ENCODE peak calls at places on chromosomes 7 and 10, in nine cellular contexts. U is fibroblast of pulmonary artery, X is AG10803, F is upper lobe of right lung, Q is heart left ventricle, B is body of pancreas, L is fibroblast of mammary gland, V is cardiac fibroblast, H is choroid plexus epithelial cell. E is an unnamed sample.

GRCh38 chr10:98240524-98240923 is 27.5 kb downstream of the LOXL4 start:
- DNase-seq in F (no peak), L (no peak), Q (no peak), H (no peak), X (no peak), B (no peak), U (no peak), V (no peak), E (no peak)

GRCh38 chr10:109773818-109774440 is 149.4 kb downstream of the XPNPEP1 start:
- DNase-seq in H (peak), X (peak), Q (no peak), V (peak), U (peak), F (no peak), L (peak), B (no peak), E (peak)

GRCh38 chr10:99346247-99346646 is 17.1 kb downstream of the CNNM1 start:
- DNase-seq in Q (no peak), H (peak), F (no peak), B (no peak), U (peak), L (peak), X (peak), V (peak), E (peak)

GRCh38 chr7:148901178-148901577 is 17.1 kb upstream of the EZH2 start:
- DNase-seq in V (no peak), U (no peak), F (no peak), H (no peak), X (no peak), B (no peak), L (no peak), Q (no peak), E (no peak)

GRCh38 chr10:117264776-117265175 is 23.9 kb downstream of the SLC18A2 start:
- DNase-seq in U (no peak), F (no peak), H (no peak), X (no peak), B (peak), L (no peak), V (no peak), Q (no peak), E (no peak)

GRCh38 chr10:53361281-53361680 is 588.7 kb upstream of the MBL2 start:
- DNase-seq in F (no peak), X (no peak), Q (no peak), H (no peak), V (no peak), U (no peak), L (no peak), B (no peak), E (no peak)

GRCh38 chr10:96721207-96721572 is 876 bp upstream of the PIK3AP1 start:
- DNase-seq in V (no peak), H (no peak), U (no peak), Q (no peak), B (no peak), X (no peak), L (no peak), F (no peak), E (no peak)

GRCh38 chr7:103343758-103344452 is 662 bp downstream of the DNAJC2 start:
- DNase-seq in X (peak), V (peak), H (peak), B (peak), L (peak), Q (no peak), F (no peak), U (peak), E (peak)

GRCh38 chr10:32981760-32982159 is 23.7 kb upstream of the ITGB1 start:
- DNase-seq in F (no peak), X (peak), L (peak), H (peak), V (peak), Q (peak), U (peak), B (peak), E (peak)

GRCh38 chr10:70965566-70965965 is 77.2 kb upstream of the PCBD1 start:
- DNase-seq in H (no peak), X (no peak), U (no peak), L (no peak), Q (no peak), B (no peak), F (no peak), V (no peak), E (no peak)

GRCh38 chr10:123893651-123894050 is 2.0 kb upstream of the CPXM2 start:
- DNase-seq in X (no peak), L (no peak), V (no peak), H (no peak), U (no peak), F (no peak), B (no peak), Q (no peak), E (no peak)

GRCh38 chr10:110421512-110422138 is 76.1 kb upstream of the DUSP5 start:
- DNase-seq in F (no peak), B (no peak), V (no peak), U (no peak), Q (no peak), H (no peak), X (no peak), L (no peak), E (no peak)

GRCh38 chr7:106071999-106072714 is 40.0 kb downstream of the SYPL1 start:
- DNase-seq in L (no peak), V (peak), U (no peak), Q (no peak), X (no peak), F (no peak), H (peak), B (peak), E (peak)

GRCh38 chr7:27167170-27167505 is 1.8 kb upstream of the HOXA9 start:
- DNase-seq in L (peak), V (no peak), U (no peak), F (peak), X (peak), H (no peak), B (no peak), Q (peak), E (no peak)

GRCh38 chr7:27172823-27173411 is 1.2 kb downstream of the HOXA10 start:
- DNase-seq in F (peak), U (no peak), Q (peak), H (peak), X (peak), V (no peak), L (peak), B (peak), E (no peak)

GRCh38 chr7:25180592-25180923 is 47.7 kb downstream of the NPVF start:
- DNase-seq in V (no peak), B (no peak), F (no peak), L (no peak), H (no peak), U (no peak), Q (no peak), X (no peak), E (no peak)

GRCh38 chr7:126574276-126574675 is 678.5 kb downstream of the GRM8 start:
- DNase-seq in B (no peak), Q (no peak), X (no peak), H (peak), U (peak), F (no peak), L (peak), V (no peak), E (peak)

GRCh38 chr7:80851896-80852476 is 66.9 kb downstream of the SEMA3C start:
- DNase-seq in B (no peak), U (peak), F (no peak), X (peak), V (peak), L (peak), Q (no peak), H (peak), E (peak)

GRCh38 chr10:46296629-46297275 is 10.0 kb downstream of the ANTXRL start:
- DNase-seq in U (no peak), V (no peak), B (no peak), Q (no peak), X (no peak), L (no peak), F (peak), H (no peak), E (no peak)

GRCh38 chr7:774161-775109 is 47.4 kb upstream of the PRKAR1B start:
- DNase-seq in H (peak), L (peak), Q (no peak), X (peak), B (peak), V (peak), U (peak), F (peak), E (peak)

GRCh38 chr7:33904680-33905388 is 505 bp upstream of the BMPER start:
- DNase-seq in X (peak), B (peak), L (peak), H (peak), U (peak), F (peak), V (peak), Q (no peak), E (peak)
- TF ChIP-seq CTCF in X (peak), B (no peak), L (no peak), H (no peak), U (no peak), F (peak), V (no peak), Q (no peak), E (peak)

GRCh38 chr10:113071446-113071845 is 121.4 kb downstream of the TCF7L2 start:
- DNase-seq in X (no peak), U (peak), Q (peak), H (no peak), L (no peak), V (peak), B (peak), F (no peak), E (peak)

GRCh38 chr10:113069595-113069994 is 119.5 kb downstream of the TCF7L2 start:
- DNase-seq in X (no peak), V (no peak), L (no peak), Q (no peak), F (no peak), U (peak), H (peak), B (no peak), E (no peak)

GRCh38 chr10:113076949-113077348 is 126.9 kb downstream of the TCF7L2 start:
- DNase-seq in H (no peak), X (no peak), F (no peak), B (no peak), L (no peak), U (no peak), Q (no peak), V (no peak), E (no peak)

GRCh38 chr10:113078282-113078907 is 128.3 kb downstream of the TCF7L2 start:
- DNase-seq in U (no peak), B (no peak), L (no peak), V (no peak), Q (no peak), X (no peak), H (no peak), F (no peak), E (no peak)

DNA sequence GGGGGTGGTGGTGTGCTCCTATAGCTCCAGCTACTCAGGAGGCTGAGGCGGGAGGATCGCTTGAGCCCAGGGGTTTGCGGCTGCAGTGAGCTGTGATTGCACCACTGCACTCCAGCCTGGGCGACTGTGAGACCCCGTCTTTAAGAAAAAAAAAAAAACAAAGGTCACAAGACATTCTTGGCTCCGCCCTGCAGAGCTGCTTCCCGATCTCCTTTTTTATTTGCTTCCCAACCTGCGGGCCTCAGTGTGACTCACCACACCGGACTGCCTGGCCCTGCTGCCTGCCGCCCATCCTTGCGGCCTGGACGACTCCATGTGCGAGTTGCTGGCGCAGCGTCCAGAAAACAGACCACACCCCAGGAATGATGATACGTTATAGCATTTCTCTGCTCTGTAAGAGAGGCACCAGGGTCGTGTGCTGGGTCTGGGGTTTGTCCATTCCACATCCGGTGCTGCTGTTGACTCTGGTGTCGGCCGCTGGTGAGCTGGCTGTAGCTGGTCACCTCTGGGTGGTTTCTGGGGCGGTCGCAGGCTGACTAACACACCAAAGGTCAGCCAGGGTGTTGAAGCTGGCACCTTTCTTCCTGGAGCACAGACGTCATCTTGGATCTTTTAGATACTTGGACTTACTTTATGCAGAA is 123.6 kb downstream of the TCF7L2 start:
- DNase-seq in U (peak), L (peak), V (peak), F (no peak), B (peak), Q (peak), H (peak), X (peak), E (peak)
- H3K4me3 ChIP-seq in U (peak), L (no peak), V (peak), F (no peak), B (no peak), Q (no peak), H (peak), X (no peak), E (peak)

DNA sequence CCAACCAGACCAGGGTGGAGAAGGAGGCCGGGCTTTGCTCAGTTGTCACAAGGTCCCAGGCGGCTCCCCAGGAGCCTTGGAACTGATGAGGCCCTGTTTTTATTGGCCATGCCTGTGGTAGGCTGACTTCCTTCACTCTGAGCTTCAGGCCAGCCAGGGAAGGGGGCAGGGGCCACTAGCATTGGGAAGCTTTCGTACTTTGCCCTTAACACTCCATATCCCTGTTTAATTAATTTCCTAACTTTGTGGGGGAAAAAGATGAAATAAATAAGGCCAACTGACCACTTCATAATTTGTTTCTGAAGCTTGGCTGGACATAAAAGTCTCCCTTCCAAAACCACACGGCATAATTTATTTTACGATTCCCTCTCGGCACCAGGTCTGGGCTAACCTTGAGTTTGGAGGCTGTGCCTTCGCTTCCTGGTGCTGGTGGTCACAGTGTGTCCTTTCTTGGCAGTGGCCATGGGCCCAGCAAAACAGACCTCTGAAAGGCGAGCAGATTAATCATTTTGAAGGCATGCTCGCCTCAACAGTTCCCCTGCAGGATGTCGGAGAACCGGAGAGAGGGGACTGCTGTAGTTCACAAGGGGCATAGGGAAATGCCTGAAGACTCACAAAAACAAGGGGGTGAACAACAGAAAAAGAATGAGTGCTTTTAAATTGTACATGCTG is 965.9 kb downstream of the LRMDA start:
- DNase-seq in U (peak), X (peak), H (peak), V (no peak), B (no peak), L (peak), F (no peak), Q (peak), E (peak)
- TF ChIP-seq CTCF in U (no peak), X (no peak), H (peak), V (no peak), B (no peak), L (no peak), F (no peak), Q (no peak), E (peak)

GRCh38 chr7:69703099-69703498 is 104.8 kb downstream of the AUTS2 start:
- DNase-seq in B (no peak), U (no peak), F (no peak), Q (no peak), H (no peak), L (peak), X (no peak), V (no peak), E (peak)
- H3K4me3 ChIP-seq in B (no peak), U (no peak), F (no peak), Q (no peak), H (no peak), L (no peak), X (no peak), V (no peak), E (no peak)

E was measured in fibroblast of the aortic adventitia.